ENCODE peak calls at places on chromosome 21, in nine cellular contexts. C, S, W, U, I, B, O, T and L are unnamed samples.

GRCh38 chr21:33441489-33442477 is 38.0 kb downstream of the TMEM50B start:
- DNase-seq in C (peak), S (peak), W (no peak), U (peak), I (peak), B (no peak), O (peak), T (peak), L (no peak)

GRCh38 chr21:32456497-32456918 is 44.0 kb downstream of the EVA1C start:
- DNase-seq in C (no peak), S (no peak), W (peak), U (peak), I (peak), B (no peak), O (no peak), T (no peak), L (no peak)

GRCh38 chr21:44423941-44424607 is 31.2 kb upstream of the LRRC3 start:
- DNase-seq in C (no peak), S (no peak), W (peak), U (no peak), I (no peak), B (no peak), O (peak), T (no peak), L (no peak)

GRCh38 chr21:38628426-38628825 is 130.1 kb upstream of the ERG start:
- DNase-seq in C (no peak), S (no peak), W (no peak), U (no peak), I (no peak), B (no peak), O (no peak), T (no peak), L (no peak)

GRCh38 chr21:45086342-45086958 is 12.1 kb downstream of the ADARB1 start:
- DNase-seq in C (no peak), S (peak), W (no peak), U (no peak), I (no peak), B (no peak), O (no peak), T (no peak), L (no peak)

GRCh38 chr21:23977971-23978370 is 1629.3 kb downstream of the MRPL39 start:
- DNase-seq in C (no peak), S (peak), W (no peak), U (no peak), I (no peak), B (no peak), O (no peak), T (peak), L (no peak)

GRCh38 chr21:44927587-44928461 is 7.1 kb upstream of the ITGB2 start:
- DNase-seq in C (no peak), S (peak), W (no peak), U (peak), I (no peak), B (peak), O (peak), T (no peak), L (no peak)

GRCh38 chr21:27429612-27430361 is 462.9 kb upstream of the ADAMTS5 start:
- DNase-seq in C (no peak), S (no peak), W (no peak), U (peak), I (peak), B (no peak), O (no peak), T (peak), L (no peak)

GRCh38 chr21:32256873-32257620 is 21.8 kb downstream of the MIS18A start:
- DNase-seq in C (peak), S (no peak), W (peak), U (peak), I (peak), B (peak), O (peak), T (peak), L (peak)

GRCh38 chr21:37870229-37870628 is 46.0 kb downstream of the KCNJ6 start:
- DNase-seq in C (no peak), S (no peak), W (no peak), U (no peak), I (no peak), B (no peak), O (no peak), T (no peak), L (no peak)

GRCh38 chr21:31913191-31913608 is 40.4 kb downstream of the HUNK start:
- DNase-seq in C (peak), S (no peak), W (no peak), U (no peak), I (no peak), B (no peak), O (no peak), T (no peak), L (no peak)

GRCh38 chr21:31802331-31802730 is 70.4 kb upstream of the SCAF4 start:
- DNase-seq in C (no peak), S (no peak), W (no peak), U (no peak), I (no peak), B (no peak), O (no peak), T (no peak), L (no peak)

GRCh38 chr21:36375994-36376393 is 9.2 kb upstream of the CHAF1B start:
- DNase-seq in C (no peak), S (no peak), W (no peak), U (no peak), I (no peak), B (no peak), O (no peak), T (no peak), L (no peak)

GRCh38 chr21:26177187-26177586 is 6.6 kb upstream of the APP start:
- DNase-seq in C (no peak), S (no peak), W (no peak), U (peak), I (no peak), B (no peak), O (peak), T (no peak), L (no peak)

GRCh38 chr21:45572231-45572630 is 30.0 kb upstream of the SLC19A1 start:
- DNase-seq in C (no peak), S (no peak), W (peak), U (no peak), I (no peak), B (no peak), O (peak), T (no peak), L (no peak)

GRCh38 chr21:30943920-30944319 is 62.5 kb upstream of the KRTAP11-1 start:
- DNase-seq in C (no peak), S (no peak), W (no peak), U (no peak), I (no peak), B (no peak), O (no peak), T (no peak), L (no peak)

GRCh38 chr21:24046816-24047443 is 1560.4 kb downstream of the MRPL39 start:
- DNase-seq in C (no peak), S (peak), W (no peak), U (no peak), I (no peak), B (no peak), O (no peak), T (no peak), L (no peak)

GRCh38 chr21:44764319-44765230 is 37.0 kb downstream of the UBE2G2 start:
- DNase-seq in C (no peak), S (no peak), W (no peak), U (no peak), I (no peak), B (no peak), O (no peak), T (no peak), L (no peak)

GRCh38 chr21:15826147-15826780 is 96.5 kb downstream of the USP25 start:
- DNase-seq in C (peak), S (peak), W (no peak), U (peak), I (peak), B (peak), O (no peak), T (peak), L (no peak)

GRCh38 chr21:27202301-27202700 is 235.4 kb upstream of the ADAMTS5 start:
- DNase-seq in C (no peak), S (no peak), W (no peak), U (no peak), I (no peak), B (no peak), O (no peak), T (peak), L (no peak)

GRCh38 chr21:16084776-16085364 is 355.1 kb downstream of the USP25 start:
- DNase-seq in C (no peak), S (no peak), W (peak), U (peak), I (peak), B (no peak), O (peak), T (peak), L (no peak)

GRCh38 chr21:43842742-43843141 is 22.3 kb upstream of the AGPAT3 start:
- DNase-seq in C (no peak), S (peak), W (no peak), U (no peak), I (peak), B (no peak), O (no peak), T (no peak), L (no peak)

GRCh38 chr21:31185663-31186062 is 147.4 kb upstream of the KRTAP19-8 start:
- DNase-seq in C (no peak), S (no peak), W (no peak), U (no peak), I (no peak), B (no peak), O (no peak), T (no peak), L (no peak)

GRCh38 chr21:45954271-45954670 is 27.3 kb upstream of the COL6A1 start:
- DNase-seq in C (no peak), S (no peak), W (peak), U (peak), I (peak), B (no peak), O (no peak), T (no peak), L (no peak)

GRCh38 chr21:37594472-37594951 is 227.9 kb downstream of the DYRK1A start:
- DNase-seq in C (no peak), S (no peak), W (no peak), U (no peak), I (no peak), B (no peak), O (no peak), T (no peak), L (no peak)

GRCh38 chr21:36661511-36662309 is 37.2 kb upstream of the SIM2 start:
- DNase-seq in C (peak), S (peak), W (no peak), U (peak), I (peak), B (peak), O (no peak), T (peak), L (peak)

GRCh38 chr21:22342855-22343254 is 1344.6 kb downstream of the NCAM2 start:
- DNase-seq in C (no peak), S (no peak), W (no peak), U (no peak), I (no peak), B (no peak), O (no peak), T (peak), L (no peak)

GRCh38 chr21:24514081-24514733 is 1093.1 kb downstream of the MRPL39 start:
- DNase-seq in C (no peak), S (peak), W (no peak), U (no peak), I (peak), B (no peak), O (no peak), T (no peak), L (no peak)

GRCh38 chr21:46154955-46155513 is 345 bp downstream of the FTCD start:
- DNase-seq in C (no peak), S (no peak), W (peak), U (no peak), I (no peak), B (no peak), O (no peak), T (no peak), L (peak)

GRCh38 chr21:25939396-25939761 is 204.6 kb downstream of the GABPA start:
- DNase-seq in C (no peak), S (no peak), W (no peak), U (peak), I (no peak), B (no peak), O (no peak), T (no peak), L (no peak)

GRCh38 chr21:37450385-37451044 is 83.9 kb downstream of the DYRK1A start:
- DNase-seq in C (no peak), S (no peak), W (no peak), U (peak), I (no peak), B (no peak), O (no peak), T (no peak), L (no peak)

GRCh38 chr21:15667010-15667409 is 62.8 kb upstream of the USP25 start:
- DNase-seq in C (no peak), S (no peak), W (no peak), U (peak), I (peak), B (no peak), O (no peak), T (peak), L (no peak)

GRCh38 chr21:45825209-45825602 is 156.4 kb upstream of the COL6A1 start:
- DNase-seq in C (no peak), S (no peak), W (peak), U (no peak), I (no peak), B (no peak), O (no peak), T (no peak), L (no peak)

GRCh38 chr21:31180256-31181088 is 142.2 kb upstream of the KRTAP19-8 start:
- DNase-seq in C (no peak), S (peak), W (no peak), U (peak), I (peak), B (peak), O (no peak), T (peak), L (no peak)

GRCh38 chr21:44617071-44617501 is 5.2 kb downstream of the KRTAP10-8 start:
- DNase-seq in C (no peak), S (no peak), W (peak), U (no peak), I (no peak), B (no peak), O (no peak), T (no peak), L (peak)

DNA sequence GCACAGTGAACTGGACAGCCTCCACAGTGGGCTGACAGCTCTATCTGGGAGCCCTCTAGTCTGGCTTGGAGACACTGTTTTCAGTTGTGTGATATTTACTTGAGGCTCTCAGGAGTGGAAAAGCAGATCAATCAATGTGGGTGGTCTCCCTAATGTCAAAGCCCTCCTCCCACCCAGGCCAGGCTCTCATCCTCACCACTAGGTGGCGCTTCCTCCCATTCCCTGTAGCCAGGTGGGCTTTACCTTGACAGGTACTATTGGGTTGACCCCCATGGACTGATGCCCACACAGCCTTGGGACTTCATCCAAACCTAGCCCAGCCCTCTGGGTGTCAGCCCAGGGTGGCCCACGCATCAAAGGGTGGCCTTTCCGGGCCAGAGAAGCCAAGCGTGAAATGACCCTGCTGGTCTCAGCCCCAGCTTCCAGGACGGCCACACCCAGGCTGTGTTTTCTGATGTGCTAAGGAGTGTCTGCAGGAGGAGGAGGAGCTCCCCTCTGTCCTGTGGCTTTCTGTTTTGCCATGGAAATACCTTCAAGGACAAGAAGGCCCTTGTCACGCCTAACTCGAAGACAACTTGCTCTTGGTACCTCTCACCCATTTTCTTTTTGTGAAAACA is 54.0 kb downstream of the CLIC6 start:
- DNase-seq in C (peak), S (no peak), W (no peak), U (no peak), I (no peak), B (peak), O (no peak), T (no peak), L (no peak)
- TF ChIP-seq CTCF in C (peak), S (peak), W (no peak), U (peak), I (no peak), B (peak), O (no peak), T (peak), L (peak)

GRCh38 chr21:42125571-42126544 is 54.7 kb downstream of the UMODL1 start:
- DNase-seq in C (no peak), S (peak), W (no peak), U (peak), I (peak), B (no peak), O (no peak), T (no peak), L (no peak)
- TF ChIP-seq CTCF in C (peak), S (peak), W (no peak), U (peak), I (no peak), B (no peak), O (no peak), T (peak), L (no peak)

DNA sequence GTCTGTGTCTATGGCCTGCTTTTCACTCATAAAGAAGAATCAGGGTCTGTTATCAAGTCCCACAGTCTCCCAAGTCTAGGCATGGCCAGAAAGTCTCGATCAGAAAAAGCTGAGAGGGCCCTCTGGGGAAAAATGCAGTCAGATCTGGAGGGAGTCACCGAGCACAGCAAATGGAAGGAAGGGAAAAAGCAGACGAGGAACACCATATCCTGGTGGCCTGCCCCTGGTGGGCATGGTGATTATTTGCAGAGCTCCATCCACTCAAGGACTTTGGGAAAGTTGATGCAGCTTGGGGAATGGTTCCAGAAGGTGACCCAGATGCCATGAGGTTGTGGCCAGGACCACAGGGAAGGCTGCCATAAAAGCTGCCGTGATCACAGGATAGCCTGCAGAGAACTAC is 189.1 kb downstream of the CLIC6 start:
- DNase-seq in C (no peak), S (no peak), W (no peak), U (no peak), I (no peak), B (no peak), O (no peak), T (no peak), L (no peak)
- TF ChIP-seq CTCF in C (no peak), S (peak), W (no peak), U (peak), I (peak), B (no peak), O (no peak), T (no peak), L (peak)

GRCh38 chr21:17494051-17494450 is 18.8 kb upstream of the CXADR start:
- DNase-seq in C (no peak), S (no peak), W (no peak), U (no peak), I (no peak), B (no peak), O (no peak), T (no peak), L (no peak)

GRCh38 chr21:17495680-17496079 is 17.2 kb upstream of the CXADR start:
- DNase-seq in C (no peak), S (no peak), W (no peak), U (peak), I (peak), B (no peak), O (no peak), T (peak), L (no peak)

GRCh38 chr21:17501107-17502006 is 11.5 kb upstream of the CXADR start:
- DNase-seq in C (no peak), S (no peak), W (no peak), U (no peak), I (no peak), B (no peak), O (no peak), T (no peak), L (no peak)

GRCh38 chr21:17498586-17498985 is 14.3 kb upstream of the CXADR start:
- DNase-seq in C (no peak), S (no peak), W (no peak), U (no peak), I (no peak), B (no peak), O (no peak), T (no peak), L (no peak)

DNA sequence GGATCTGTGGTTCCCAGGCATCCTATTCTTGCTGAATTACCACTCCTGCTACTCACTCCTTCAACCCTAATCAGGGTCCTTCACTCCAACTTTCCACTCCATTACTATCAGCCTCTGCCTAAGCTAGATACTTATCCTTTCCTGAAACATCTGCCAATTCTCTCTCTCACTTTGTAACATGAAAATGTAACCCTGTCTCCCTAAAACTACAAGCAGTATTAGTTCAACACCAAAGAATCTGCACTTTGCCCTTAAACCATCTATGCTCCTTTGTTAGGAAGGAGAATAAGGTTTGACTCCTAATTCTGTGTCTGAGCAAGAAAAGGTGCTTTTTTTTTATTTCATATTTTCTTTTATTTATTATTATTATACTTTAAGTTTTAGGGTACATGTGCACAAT is 15.5 kb upstream of the CXADR start:
- DNase-seq in C (no peak), S (no peak), W (no peak), U (no peak), I (no peak), B (no peak), O (no peak), T (no peak), L (no peak)
- TF ChIP-seq CTCF in C (no peak), S (no peak), W (no peak), U (no peak), I (no peak), B (no peak), O (no peak), T (no peak), L (no peak)

DNA sequence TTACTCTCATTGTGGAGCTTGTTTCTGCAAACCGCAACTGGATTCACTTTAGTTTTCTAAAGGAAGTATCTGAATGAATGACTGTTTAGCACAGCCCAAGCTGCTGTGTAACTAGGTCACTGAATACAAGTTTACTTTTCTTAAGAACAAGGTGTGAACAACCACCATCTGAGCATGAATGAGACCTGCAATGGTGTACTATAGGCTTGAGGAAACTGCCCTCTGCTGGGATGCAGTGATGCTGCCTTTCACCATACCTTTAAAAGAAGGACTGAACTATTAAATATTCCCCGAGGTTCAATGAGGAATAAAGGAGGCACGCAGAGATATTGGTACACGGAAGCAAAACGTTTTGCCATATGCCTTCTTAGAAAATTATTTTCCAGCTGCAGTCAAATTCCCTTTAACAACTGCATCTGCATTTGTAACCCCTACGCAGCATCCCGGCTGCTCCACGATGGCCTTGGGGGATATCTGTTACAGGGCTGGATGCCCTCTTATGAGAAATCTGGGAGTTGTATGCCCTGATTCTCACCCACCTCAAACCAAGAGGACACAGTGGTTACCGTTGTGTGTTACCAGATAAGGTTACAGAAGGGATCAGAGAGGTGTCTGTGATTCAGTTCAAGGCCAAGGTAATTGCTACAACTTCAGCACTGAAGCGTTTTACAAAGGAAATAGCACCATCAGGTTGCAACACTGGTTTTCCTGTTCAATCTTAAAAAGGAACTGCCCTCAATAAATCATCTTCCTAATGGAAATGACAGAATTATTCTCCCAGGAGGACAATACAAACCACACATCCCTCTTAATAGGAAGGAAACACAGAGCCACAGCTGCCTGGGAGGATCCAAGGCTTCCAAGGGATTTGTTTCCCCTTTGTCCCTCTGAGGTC is 470.5 kb downstream of the LTN1 start:
- DNase-seq in C (no peak), S (peak), W (no peak), U (peak), I (peak), B (peak), O (no peak), T (peak), L (peak)
- TF ChIP-seq CTCF in C (no peak), S (no peak), W (no peak), U (peak), I (peak), B (peak), O (peak), T (peak), L (no peak)